ENCODE peak calls at places on chromosomes 13 and 19, in eight cellular contexts. X is thoracic aorta, J is tibial artery, W is endothelial cell, T is type B pancreatic cell, P is fibroblast of villous mesenchyme, B is heart left ventricle, U is breast epithelium. I is an unnamed sample.

GRCh38 chr13:99693812-99694211 is 192.5 kb downstream of the TM9SF2 start:
- DNase-seq in U (no peak), J (no peak), W (no peak), P (no peak), B (no peak), X (no peak), T (no peak), I (no peak)

GRCh38 chr19:39411006-39411831 is 1.2 kb upstream of the PLEKHG2 start:
- DNase-seq in J (peak; percentile 85), U (peak; percentile 69), B (no peak), P (peak; percentile 76), T (no peak), X (no peak), W (no peak), I (no peak)

GRCh38 chr19:49554701-49555181 is 25.6 kb downstream of the NOSIP start:
- DNase-seq in U (no peak), P (peak; percentile 79), W (no peak), B (peak; percentile 36), T (no peak), J (no peak), X (no peak), I (no peak)

GRCh38 chr13:101325423-101325822 is 90.9 kb downstream of the NALCN start:
- DNase-seq in B (no peak), T (no peak), W (no peak), P (no peak), X (no peak), J (no peak), U (no peak), I (no peak)

GRCh38 chr19:55690769-55691545 is 15.9 kb downstream of the EPN1 start:
- DNase-seq in X (no peak), W (no peak), P (no peak), B (no peak), U (no peak), J (peak; percentile 53), T (no peak), I (no peak)

GRCh38 chr13:77701305-77701704 is 3.8 kb downstream of the SLAIN1 start:
- DNase-seq in W (no peak), X (no peak), U (no peak), B (no peak), J (no peak), T (no peak), P (no peak), I (no peak)

GRCh38 chr19:50204081-50204428 is 633 bp downstream of the MYH14 start:
- DNase-seq in X (no peak), J (no peak), U (no peak), W (no peak), T (no peak), P (no peak), B (no peak), I (no peak)

GRCh38 chr19:7575426-7576040 is 20.1 kb upstream of the CAMSAP3 start:
- DNase-seq in W (no peak), B (no peak), P (peak; percentile 9), X (no peak), T (no peak), U (no peak), J (no peak), I (no peak)

GRCh38 chr19:16315825-16316505 is 8.7 kb upstream of the KLF2 start:
- DNase-seq in X (no peak), J (peak; percentile 78), T (no peak), W (no peak), B (peak; percentile 70), U (no peak), P (peak; percentile 99), I (no peak)

GRCh38 chr19:18202759-18203407 is 959 bp downstream of the RAB3A start:
- DNase-seq in P (no peak), U (no peak), B (no peak), J (no peak), W (peak; percentile 31), T (no peak), X (no peak), I (no peak)

GRCh38 chr13:31970237-31970930 is 61.2 kb upstream of the FRY start:
- DNase-seq in J (no peak), B (no peak), P (peak; percentile 49), T (no peak), W (no peak), X (no peak), U (no peak), I (no peak)

GRCh38 chr13:31965361-31966066 is 66.1 kb upstream of the FRY start:
- DNase-seq in W (no peak), P (peak; percentile 73), B (no peak), X (no peak), U (no peak), T (no peak), J (no peak), I (no peak)

GRCh38 chr13:31968473-31968872 is 63.1 kb upstream of the FRY start:
- DNase-seq in P (peak; percentile 68), U (no peak), X (no peak), B (peak; percentile 66), T (no peak), W (no peak), J (no peak), I (no peak)

GRCh38 chr13:31964168-31964567 is 67.4 kb upstream of the FRY start:
- DNase-seq in W (no peak), J (no peak), U (no peak), T (no peak), P (no peak), X (no peak), B (no peak), I (no peak)

DNA sequence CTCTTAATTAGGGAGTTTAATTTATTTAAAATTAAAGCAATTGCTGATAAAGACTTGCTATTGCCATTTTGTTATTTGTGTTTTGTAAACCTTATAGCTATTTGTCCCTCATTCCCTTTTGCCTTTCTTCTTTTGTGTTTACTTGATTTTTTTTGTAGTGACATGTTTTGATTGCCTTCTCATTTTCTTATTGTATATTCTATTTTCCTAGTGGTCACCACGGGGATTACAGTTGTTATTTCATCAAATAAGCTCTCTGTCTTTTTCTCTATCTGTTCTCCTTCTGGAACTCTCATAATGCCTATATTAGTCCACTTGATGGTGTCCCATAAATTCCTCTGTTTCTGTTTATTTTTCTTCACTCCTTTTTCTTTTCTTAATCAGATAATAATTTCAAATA is 64.4 kb upstream of the FRY start:
- DNase-seq in J (no peak), W (no peak), X (no peak), T (no peak), U (no peak), B (no peak), P (no peak), I (no peak)
- TF ChIP-seq CTCF in J (no peak), W (peak; percentile 42), X (peak; percentile 23), T (peak; percentile 68), U (no peak), B (no peak), P (no peak), I (no peak)

DNA sequence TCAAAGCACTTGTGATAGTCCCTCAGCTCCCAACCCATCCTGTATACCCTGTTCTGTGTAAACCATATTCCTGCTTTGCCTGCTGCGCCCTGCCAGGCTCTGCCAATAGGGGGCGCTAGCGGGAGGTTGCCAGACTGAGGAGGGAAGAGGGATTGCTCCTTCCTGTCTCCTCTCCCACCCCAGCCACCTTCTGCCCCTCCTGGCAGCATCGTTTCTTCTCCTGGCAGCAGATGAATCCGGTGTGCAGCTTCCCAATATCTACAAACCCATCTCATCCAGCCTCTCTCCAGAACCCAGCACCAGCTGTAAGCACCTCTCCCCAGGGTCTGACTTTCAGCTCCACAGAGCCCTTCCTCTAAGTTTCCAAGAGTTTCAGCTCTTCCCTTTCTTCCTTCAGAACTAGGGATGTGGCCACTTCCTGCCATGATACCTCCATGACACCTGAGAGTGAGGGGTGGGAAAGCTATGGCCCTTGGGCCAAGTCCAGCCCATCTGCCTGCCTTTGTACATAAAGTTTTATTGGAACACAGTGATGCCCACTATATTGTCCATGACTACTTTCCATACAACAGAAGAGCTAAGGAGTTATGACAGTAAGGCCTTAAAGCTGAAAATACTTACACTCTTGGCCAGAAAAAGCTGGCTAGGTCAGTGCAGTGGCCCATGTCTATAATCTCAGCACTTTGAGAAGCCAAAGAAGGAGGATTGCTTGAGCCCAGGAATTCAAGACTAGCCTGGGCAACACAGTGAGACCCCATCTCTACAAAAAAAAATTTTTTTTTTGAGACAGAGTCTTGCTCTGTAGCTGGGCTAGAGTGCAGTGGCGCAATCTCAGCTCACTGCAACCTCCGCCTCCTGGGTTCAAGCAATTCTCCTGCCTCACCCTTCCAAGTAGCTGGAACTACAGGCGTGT is 34.5 kb upstream of the ATP1A3 start:
- DNase-seq in J (no peak), P (no peak), U (no peak), X (no peak), B (no peak), W (peak; percentile 57), T (no peak), I (no peak)
- TF ChIP-seq CTCF in J (no peak), P (peak; percentile 55), U (no peak), X (peak; percentile 20), B (peak; percentile 33), W (peak; percentile 89), T (peak; percentile 70), I (no peak)

DNA sequence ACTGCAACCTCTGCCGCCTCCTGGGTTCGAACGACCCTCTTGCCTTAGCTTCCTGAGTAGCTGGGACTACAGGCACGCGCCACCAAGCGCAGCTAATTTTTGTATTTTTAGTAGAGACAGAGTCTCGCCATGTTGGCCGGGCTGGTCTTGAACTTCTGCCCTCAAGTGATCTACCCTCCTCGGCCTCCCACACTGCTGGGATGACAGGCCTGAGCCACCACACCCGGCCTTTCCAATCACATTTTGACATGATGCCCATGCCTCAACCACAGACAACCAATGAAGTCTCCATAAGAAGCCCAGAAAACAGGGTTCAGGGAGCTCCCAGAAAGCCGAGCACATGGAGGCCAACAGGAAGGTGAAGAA is 11.7 kb downstream of the RAB20 start:
- DNase-seq in P (no peak), U (no peak), J (no peak), B (no peak), W (no peak), X (no peak), T (no peak), I (no peak)
- TF ChIP-seq CTCF in P (no peak), U (no peak), J (no peak), B (no peak), W (no peak), X (no peak), T (no peak), I (no peak)

GRCh38 chr13:112101360-112101930 is 34.5 kb downstream of the SOX1 start:
- DNase-seq in U (no peak), P (no peak), W (no peak), X (no peak), B (no peak), J (no peak), T (no peak), I (no peak)

GRCh38 chr13:112103971-112104872 is 37.3 kb downstream of the SOX1 start:
- DNase-seq in J (no peak), W (no peak), P (no peak), T (no peak), X (no peak), B (no peak), U (no peak), I (no peak)

GRCh38 chr13:112104873-112105234 is 37.9 kb downstream of the SOX1 start:
- DNase-seq in B (no peak), U (no peak), P (no peak), X (no peak), T (no peak), J (no peak), W (no peak), I (no peak)

GRCh38 chr13:112103260-112103843 is 36.4 kb downstream of the SOX1 start:
- DNase-seq in U (no peak), P (no peak), W (no peak), J (peak; percentile 25), X (no peak), T (no peak), B (no peak), I (no peak)

DNA sequence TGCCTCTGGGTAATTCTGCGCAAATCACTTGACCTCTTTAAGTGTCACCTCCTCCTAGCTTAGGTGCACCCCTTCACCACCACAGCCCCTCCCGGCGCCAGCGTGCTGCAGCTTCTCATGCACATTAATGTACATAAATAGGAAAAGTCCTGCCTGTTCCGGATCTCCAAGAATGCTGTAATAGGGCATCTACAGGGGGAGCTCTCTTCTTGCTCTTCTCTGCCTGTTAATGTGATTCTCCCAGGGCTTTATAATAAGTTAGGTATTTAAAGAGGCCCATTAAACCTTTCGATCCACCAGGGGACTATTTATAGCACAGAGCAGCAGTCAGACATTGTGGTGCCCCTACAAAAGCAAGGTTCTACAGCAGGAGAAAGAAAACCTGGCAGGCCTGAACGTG is 35.3 kb downstream of the SOX1 start:
- DNase-seq in U (no peak), X (no peak), T (no peak), P (no peak), J (peak; percentile 11), W (no peak), B (no peak), I (no peak)
- TF ChIP-seq CTCF in U (no peak), X (no peak), T (peak; percentile 41), P (no peak), J (no peak), W (no peak), B (no peak), I (no peak)